ENCODE peak calls at places on chromosome 1, in five cellular contexts. D is astrocyte; C is effector CD8-positive, alpha-beta T cell; G is RPMI7951; R is WTC11. H is an unnamed sample.

GRCh38 chr1:218164111-218164929 is 120.8 kb upstream of the RRP15 start:
- DNase-seq in D (peak; percentile 4), C (no peak), G (peak; percentile 19), R (peak; percentile 88), H (peak; percentile 26)

GRCh38 chr1:93746009-93746408 is 64.4 kb upstream of the BCAR3 start:
- DNase-seq in D (no peak), C (no peak), G (no peak), R (no peak), H (no peak)

GRCh38 chr1:100219457-100219856 is 30.2 kb downstream of the DBT start:
- DNase-seq in D (no peak), C (no peak), G (no peak), R (no peak), H (no peak)

GRCh38 chr1:167996266-167996665 is 59.4 kb upstream of the MPC2 start:
- DNase-seq in D (no peak), C (no peak), G (no peak), R (no peak), H (no peak)

GRCh38 chr1:224503161-224504118 is 68.8 kb upstream of the WDR26 start:
- DNase-seq in D (peak; percentile 86), C (no peak), G (peak; percentile 99), R (peak; percentile 72), H (peak; percentile 70)

GRCh38 chr1:202122639-202123335 is at the start of gene GPR37L1:
- DNase-seq in D (no peak), C (no peak), G (peak; percentile 44), R (peak; percentile 83), H (peak; percentile 41)

GRCh38 chr1:222592171-222592570 is 2.4 kb upstream of the TAF1A start:
- DNase-seq in D (no peak), C (no peak), G (peak; percentile 11), R (no peak), H (peak; percentile 14)

GRCh38 chr1:19926296-19927129 is 3.1 kb upstream of the PLA2G2E start:
- DNase-seq in D (no peak), C (no peak), G (no peak), R (no peak), H (no peak)

GRCh38 chr1:93600663-93601062 is 81.0 kb downstream of the BCAR3 start:
- DNase-seq in D (no peak), C (no peak), G (no peak), R (no peak), H (no peak)

GRCh38 chr1:230717251-230717650 is 3.3 kb upstream of the AGT start:
- DNase-seq in D (peak; percentile 4), C (no peak), G (no peak), R (no peak), H (no peak)

GRCh38 chr1:112524251-112524650 is 15.5 kb downstream of the WNT2B start:
- DNase-seq in D (peak; percentile 92), C (no peak), G (no peak), R (peak; percentile 57), H (peak; percentile 98)

GRCh38 chr1:46062651-46063319 is 69.6 kb downstream of the PIK3R3 start:
- DNase-seq in D (no peak), C (no peak), G (peak; percentile 55), R (no peak), H (peak; percentile 45)

GRCh38 chr1:221723018-221723917 is 18.6 kb downstream of the DUSP10 start:
- DNase-seq in D (peak; percentile 85), C (no peak), G (peak; percentile 71), R (no peak), H (peak; percentile 92)

GRCh38 chr1:109299087-109299983 is 7.5 kb downstream of the MYBPHL start:
- DNase-seq in D (peak; percentile 95), C (no peak), G (peak; percentile 88), R (no peak), H (peak; percentile 96)

H was measured in iris pigment epithelial cell.